ENCODE peak calls at places on chromosome 21, in ten cellular contexts. Y is cardiac fibroblast; P is activated naive CD4-positive, alpha-beta T cell treated with anti-CD3 and anti-CD28 coated beads, Interleukin-2, amount 10 ng/mL, durations not matched to agents 7 days and 5 days; D is SW 1271; Z is astrocyte of the cerebellum; N is nucleus accumbens; M is heart right ventricle; I is NAMALWA; X is HT1080; F is GM23338. S is an unnamed sample.

GRCh38 chr21:32578107-32578691 is 7.1 kb downstream of the TCP10L start:
- DNase-seq in Z (no peak), N (no peak), P (peak; percentile 39), F (peak; percentile 80), X (no peak), I (no peak), M (no peak), D (no peak), Y (peak; percentile 25), S (no peak)

GRCh38 chr21:36976882-36977651 is 10.6 kb upstream of the HLCS start:
- DNase-seq in Y (peak; percentile 87), N (no peak), X (peak; percentile 83), M (no peak), D (no peak), F (peak; percentile 93), I (peak; percentile 92), P (peak; percentile 38), Z (peak; percentile 76), S (no peak)

GRCh38 chr21:42038826-42039425 is 28.8 kb upstream of the ZBTB21 start:
- DNase-seq in P (no peak), X (no peak), D (no peak), I (peak; percentile 10), Z (no peak), N (no peak), F (no peak), M (no peak), Y (peak; percentile 5), S (no peak)

GRCh38 chr21:24023402-24023801 is 1583.9 kb downstream of the MRPL39 start:
- DNase-seq in N (no peak), D (no peak), F (no peak), I (no peak), Y (no peak), X (peak; percentile 4), P (no peak), Z (peak; percentile 50), M (no peak), S (no peak)

GRCh38 chr21:29114765-29115164 is 15.7 kb upstream of the MAP3K7CL start:
- DNase-seq in F (peak; percentile 51), D (peak; percentile 15), Z (peak; percentile 86), P (no peak), N (no peak), Y (peak; percentile 64), M (no peak), I (no peak), X (peak; percentile 79), S (no peak)

GRCh38 chr21:28769683-28770082 is 223.0 kb downstream of the LTN1 start:
- DNase-seq in F (no peak), X (no peak), I (no peak), M (no peak), Y (peak; percentile 44), N (no peak), Z (no peak), D (no peak), P (no peak), S (no peak)

GRCh38 chr21:29416268-29416667 is 117.5 kb downstream of the BACH1 start:
- DNase-seq in D (no peak), F (no peak), N (no peak), I (no peak), Z (no peak), X (peak; percentile 5), Y (peak; percentile 5), P (no peak), M (no peak), S (no peak)

GRCh38 chr21:35375115-35375514 is 326.0 kb upstream of the RUNX1 start:
- DNase-seq in D (no peak), M (no peak), N (no peak), P (no peak), I (no peak), F (no peak), Y (peak; percentile 89), Z (no peak), X (peak; percentile 82), S (no peak)

GRCh38 chr21:45993210-45994085 is 11.9 kb downstream of the COL6A1 start:
- DNase-seq in M (peak; percentile 41), F (no peak), Y (no peak), Z (no peak), I (no peak), X (no peak), N (no peak), D (no peak), P (peak; percentile 18), S (peak; percentile 59)

GRCh38 chr21:15446193-15446592 is 283.6 kb upstream of the USP25 start:
- DNase-seq in M (peak; percentile 10), P (no peak), Z (no peak), D (no peak), I (no peak), X (no peak), Y (no peak), F (peak; percentile 23), N (no peak), S (no peak)

GRCh38 chr21:16535100-16535418 is 805.3 kb downstream of the USP25 start:
- DNase-seq in F (no peak), P (no peak), Z (peak; percentile 82), X (peak; percentile 56), N (peak; percentile 52), I (no peak), M (peak; percentile 68), Y (peak; percentile 93), D (no peak), S (peak; percentile 86)

GRCh38 chr21:46188226-46189212 is 4.3 kb upstream of the SPATC1L start:
- DNase-seq in F (peak; percentile 28), N (peak; percentile 44), Z (no peak), Y (peak; percentile 85), D (no peak), P (no peak), X (peak; percentile 73), I (no peak), M (peak; percentile 58), S (peak; percentile 66)

GRCh38 chr21:45276620-45277019 is 11.1 kb downstream of the POFUT2 start:
- DNase-seq in X (no peak), D (no peak), I (no peak), F (no peak), Y (no peak), M (no peak), N (no peak), Z (no peak), P (no peak), S (no peak)

GRCh38 chr21:44518684-44519083 is 21.3 kb downstream of the KRTAP10-1 start:
- DNase-seq in X (no peak), M (no peak), P (no peak), N (no peak), Z (no peak), I (no peak), F (no peak), Y (no peak), D (no peak), S (peak; percentile 11)

GRCh38 chr21:40622531-40622930 is 224.4 kb downstream of the DSCAM start:
- DNase-seq in N (no peak), I (no peak), P (no peak), M (no peak), X (no peak), Z (peak; percentile 13), D (no peak), Y (no peak), F (no peak), S (no peak)

GRCh38 chr21:45153358-45154318 is 79.3 kb downstream of the ADARB1 start:
- DNase-seq in Y (peak; percentile 65), I (no peak), N (no peak), D (no peak), X (no peak), F (no peak), M (no peak), P (no peak), Z (peak; percentile 44), S (no peak)

GRCh38 chr21:46118305-46118870 is 20.5 kb downstream of the COL6A2 start:
- DNase-seq in M (no peak), X (no peak), Y (no peak), N (no peak), I (no peak), D (no peak), P (no peak), Z (no peak), F (no peak), S (peak; percentile 17)